ENCODE peak calls at places on chromosomes 5 and 9, in five cellular contexts. N, Y, J, O and M are unnamed samples.

GRCh38 chr9:90095682-90096081 is 490.9 kb downstream of the GADD45G start:
- DNase-seq in O (no peak), J (no peak), N (no peak), Y (no peak), M (no peak)

GRCh38 chr9:124663046-124663961 is 107.8 kb downstream of the NR6A1 start:
- DNase-seq in N (no peak), O (no peak), J (no peak), Y (no peak), M (no peak)

GRCh38 chr5:131810510-131811249 is 13.9 kb upstream of the FNIP1 start:
- DNase-seq in N (no peak), O (peak), Y (no peak), J (peak), M (peak)

GRCh38 chr5:177438468-177438867 is 8.1 kb upstream of the PRR7 start:
- DNase-seq in J (no peak), N (no peak), O (no peak), Y (no peak), M (no peak)

GRCh38 chr5:72379936-72380335 is 59.8 kb downstream of the PTCD2 start:
- DNase-seq in N (no peak), J (no peak), O (no peak), Y (no peak), M (no peak)

GRCh38 chr9:92140074-92140753 is 25.0 kb upstream of the SPTLC1 start:
- DNase-seq in N (peak), J (peak), O (peak), Y (peak), M (peak)

GRCh38 chr5:2376486-2376885 is 375.0 kb downstream of the IRX2 start:
- DNase-seq in O (no peak), J (no peak), N (no peak), Y (no peak), M (no peak)

GRCh38 chr9:37529111-37529510 is 43.4 kb downstream of the POLR1E start:
- DNase-seq in Y (no peak), O (no peak), N (no peak), J (no peak), M (no peak)

GRCh38 chr9:126150411-126151030 is 176.1 kb upstream of the MVB12B start:
- DNase-seq in N (no peak), Y (peak), J (no peak), O (peak), M (no peak)

GRCh38 chr5:63025679-63026078 is 447.1 kb downstream of the LRRC70 start:
- DNase-seq in J (no peak), Y (no peak), N (no peak), O (no peak), M (no peak)

GRCh38 chr9:35856206-35856605 is 14.0 kb downstream of the OR13J1 start:
- DNase-seq in J (no peak), Y (peak), N (no peak), O (no peak), M (no peak)

GRCh38 chr9:68704804-68705635 is at the start of gene PIP5K1B:
- DNase-seq in J (peak), N (peak), O (peak), Y (peak), M (peak)

GRCh38 chr9:96554326-96554725 is 65.3 kb downstream of the CDC14B start:
- DNase-seq in O (no peak), N (no peak), J (no peak), Y (no peak), M (no peak)

GRCh38 chr9:34253460-34253837 is 74.6 kb downstream of the UBAP1 start:
- DNase-seq in O (no peak), Y (no peak), J (no peak), N (no peak), M (no peak)

GRCh38 chr9:126704157-126704941 is 90.6 kb downstream of the LMX1B start:
- DNase-seq in N (peak), J (peak), O (no peak), Y (peak), M (no peak)

GRCh38 chr5:37720550-37720952 is 119.3 kb downstream of the GDNF start:
- DNase-seq in J (no peak), Y (no peak), N (no peak), O (no peak), M (no peak)

GRCh38 chr5:118314936-118315335 is 673.4 kb downstream of the DTWD2 start:
- DNase-seq in Y (no peak), J (no peak), N (no peak), O (no peak), M (no peak)

DNA sequence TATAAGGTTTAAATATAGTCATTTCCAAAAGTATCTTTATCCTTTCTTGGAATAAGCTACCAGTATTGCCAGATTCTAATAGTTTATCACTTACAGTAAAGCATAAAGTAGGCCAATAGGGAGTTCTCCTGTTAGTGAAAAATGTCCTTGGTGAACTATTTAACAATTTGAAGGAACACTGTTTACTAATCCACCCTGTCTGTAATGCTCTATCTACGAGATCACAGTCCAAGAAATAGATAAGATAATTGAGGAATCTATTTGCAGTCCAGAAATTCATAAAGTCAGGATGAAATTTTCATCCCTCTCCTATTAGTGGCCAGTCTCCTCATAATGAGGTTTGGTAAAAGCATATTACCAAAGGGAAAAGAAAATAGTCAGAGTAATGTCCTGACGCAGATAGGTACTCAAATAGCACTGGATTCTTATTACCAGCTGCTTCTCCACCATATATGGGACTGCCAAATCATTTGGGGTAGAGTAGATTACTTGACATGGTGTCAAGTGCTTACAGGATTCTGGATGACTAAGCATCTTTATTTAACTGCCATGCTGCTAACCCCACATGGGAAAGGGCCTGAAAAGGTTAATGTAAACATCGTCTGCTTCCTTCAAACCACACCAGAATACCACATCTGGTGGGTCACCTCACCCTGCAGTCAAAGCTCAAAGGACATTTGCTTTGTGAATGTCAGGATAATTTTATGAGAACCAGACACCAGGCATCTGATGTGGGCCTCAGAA is 808.1 kb downstream of the EFNA5 start:
- DNase-seq in O (no peak), J (no peak), Y (no peak), N (no peak), M (no peak)
- TF ChIP-seq USF2 in O (no peak), J (no peak), Y (no peak), N (no peak), M (no peak)

GRCh38 chr5:140381351-140381750 is 20.3 kb upstream of the ANKHD1 start:
- DNase-seq in O (no peak), Y (no peak), J (no peak), N (no peak), M (no peak)
- TF ChIP-seq JUN in O (no peak), Y (no peak), J (no peak), N (no peak), M (no peak)

DNA sequence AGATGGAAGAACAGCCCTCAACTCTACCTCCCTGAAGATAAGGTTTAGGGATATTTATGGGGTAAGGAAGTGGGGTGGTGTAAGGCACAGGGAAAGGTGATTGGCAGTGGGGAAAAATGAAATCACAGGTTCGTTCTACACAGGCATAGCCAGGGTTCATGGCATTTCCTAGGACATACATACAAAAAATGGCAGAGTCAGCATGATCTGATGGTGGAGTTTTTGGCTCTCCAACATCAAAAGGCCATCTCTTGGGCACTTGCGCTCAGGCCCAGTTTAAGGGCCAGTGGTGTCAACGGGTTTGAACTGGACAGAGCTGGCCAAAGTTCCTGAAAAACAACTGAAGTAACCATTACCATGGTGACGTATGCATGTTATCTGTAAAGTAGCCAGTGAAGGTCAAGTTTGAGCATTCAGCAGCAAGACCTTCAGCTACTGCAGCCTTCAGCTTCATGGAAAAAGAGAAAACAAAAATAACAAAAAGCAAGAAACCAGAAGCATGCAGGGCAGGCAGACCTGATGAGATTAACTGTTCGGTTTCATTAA is 92.8 kb downstream of the SMARCA2 start:
- DNase-seq in O (no peak), N (no peak), Y (no peak), J (no peak), M (no peak)
- TF ChIP-seq USF2 in O (no peak), N (no peak), Y (no peak), J (no peak), M (no peak)

GRCh38 chr9:121085661-121086060 is 10.9 kb downstream of the CNTRL start:
- DNase-seq in N (no peak), J (no peak), Y (no peak), O (no peak), M (no peak)
- TF ChIP-seq JUN in N (no peak), J (no peak), Y (no peak), O (no peak), M (no peak)

DNA sequence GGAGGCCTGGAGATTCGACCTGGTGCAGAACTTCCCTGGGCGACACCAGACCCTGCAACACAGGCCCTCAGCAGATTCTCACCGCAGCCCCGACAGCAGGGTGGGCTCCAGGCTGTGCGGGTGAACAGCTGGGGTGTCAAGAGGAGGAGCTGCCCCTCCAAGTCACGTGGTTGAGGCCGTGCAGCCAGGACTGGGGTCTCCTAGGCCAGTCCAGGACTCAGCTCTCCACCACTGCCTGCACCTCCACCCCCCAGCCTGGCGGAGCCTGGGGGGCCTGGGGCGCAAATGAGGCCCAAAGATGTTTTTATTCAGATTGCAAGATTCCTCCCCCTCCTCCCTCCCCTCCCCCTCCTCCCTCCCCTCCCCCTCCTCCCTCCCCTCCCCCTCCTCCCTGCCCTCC is 9.2 kb upstream of the AGPAT2 start:
- DNase-seq in O (no peak), N (no peak), J (no peak), Y (peak), M (no peak)
- TF ChIP-seq USF2 in O (no peak), N (no peak), J (peak), Y (no peak), M (no peak)

GRCh38 chr9:133738039-133738805 is at the start of gene SARDH:
- DNase-seq in J (peak), O (peak), Y (peak), N (peak), M (peak)
- TF ChIP-seq JUN in J (no peak), O (no peak), Y (no peak), N (no peak), M (no peak)

GRCh38 chr5:158925314-158925713 is 174.4 kb downstream of the EBF1 start:
- DNase-seq in O (no peak), J (no peak), Y (no peak), N (no peak), M (no peak)

GRCh38 chr5:158922263-158922592 is 177.5 kb downstream of the EBF1 start:
- DNase-seq in Y (no peak), N (no peak), O (no peak), J (no peak), M (no peak)

GRCh38 chr5:158922816-158923215 is 176.9 kb downstream of the EBF1 start:
- DNase-seq in O (no peak), N (no peak), J (no peak), Y (no peak), M (no peak)

GRCh38 chr5:158923799-158924551 is 175.7 kb downstream of the EBF1 start:
- DNase-seq in O (no peak), J (no peak), Y (no peak), N (no peak), M (no peak)

GRCh38 chr5:158921441-158922262 is 178.1 kb downstream of the EBF1 start:
- DNase-seq in J (no peak), N (no peak), O (no peak), Y (no peak), M (no peak)
- TF ChIP-seq USF2 in J (no peak), N (no peak), O (no peak), Y (no peak), M (no peak)

GRCh38 chr5:120254385-120254784 is 209.7 kb upstream of the PRR16 start:
- DNase-seq in Y (no peak), O (no peak), N (no peak), J (no peak), M (no peak)
- TF ChIP-seq JUN in Y (no peak), O (no peak), N (no peak), J (no peak), M (no peak)

GRCh38 chr5:103016167-103016566 is 103.8 kb downstream of the GIN1 start:
- DNase-seq in O (no peak), J (no peak), Y (no peak), N (no peak), M (no peak)

GRCh38 chr5:103027267-103027666 is 92.7 kb downstream of the GIN1 start:
- DNase-seq in J (no peak), Y (no peak), N (no peak), O (no peak), M (no peak)

GRCh38 chr5:103019804-103020203 is 100.1 kb downstream of the GIN1 start:
- DNase-seq in J (no peak), N (no peak), O (no peak), Y (no peak), M (no peak)

DNA sequence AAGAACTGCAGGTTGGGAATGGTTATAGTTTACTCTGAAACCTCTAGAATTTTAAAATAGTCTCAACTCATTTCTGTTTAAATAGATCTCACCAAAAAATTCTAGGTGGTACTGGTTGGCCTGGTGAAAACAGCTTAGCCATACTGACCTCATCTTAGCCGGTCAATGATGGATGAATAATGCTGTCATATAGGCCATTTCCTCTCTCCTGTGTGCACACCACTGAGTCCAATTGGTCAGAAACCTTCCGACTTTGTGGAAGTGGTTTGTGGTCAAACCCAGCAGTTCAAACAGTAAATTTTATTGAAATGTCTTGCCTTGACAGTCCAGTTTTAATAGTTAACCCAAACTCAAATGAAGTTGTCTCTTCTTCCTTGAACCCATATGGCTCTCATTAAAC is 98.6 kb downstream of the GIN1 start:
- DNase-seq in N (no peak), J (peak), O (no peak), Y (no peak), M (no peak)
- TF ChIP-seq USF2 in N (no peak), J (no peak), O (no peak), Y (no peak), M (no peak)

GRCh38 chr5:170971-171800 is 20.1 kb upstream of the LRRC14B start:
- DNase-seq in Y (no peak), O (no peak), N (no peak), J (no peak), M (peak)
- TF ChIP-seq JUN in Y (no peak), O (no peak), N (no peak), J (no peak), M (no peak)